ENCODE peak calls at places on chromosomes 13 and 19, in eight cellular contexts. One of them, this sample, is unnamed.

GRCh38 chr13:46866150-46866549 is 30.7 kb downstream of the HTR2A start:
- DNase-seq in choroid plexus epithelial cell: peak; percentile 87
- DNase-seq in CD8-positive, alpha-beta memory T cell: no peak
- DNase-seq in stomach: no peak
- DNase-seq in ovary: no peak
- DNase-seq in tibial nerve: no peak
- DNase-seq in right cardiac atrium: peak; percentile 67
- DNase-seq in CD8-positive, alpha-beta T cell: no peak
- DNase-seq in this sample: peak; percentile 73

GRCh38 chr19:3722443-3723109 is 14.4 kb downstream of the TJP3 start:
- DNase-seq in choroid plexus epithelial cell: no peak
- DNase-seq in CD8-positive, alpha-beta memory T cell: no peak
- DNase-seq in stomach: peak; percentile 93
- DNase-seq in ovary: no peak
- DNase-seq in tibial nerve: no peak
- DNase-seq in right cardiac atrium: no peak
- DNase-seq in CD8-positive, alpha-beta T cell: no peak
- DNase-seq in this sample: no peak

GRCh38 chr19:32146664-32147063 is 198.7 kb upstream of the ZNF507 start:
- DNase-seq in choroid plexus epithelial cell: no peak
- DNase-seq in CD8-positive, alpha-beta memory T cell: no peak
- DNase-seq in stomach: no peak
- DNase-seq in ovary: no peak
- DNase-seq in tibial nerve: no peak
- DNase-seq in right cardiac atrium: no peak
- DNase-seq in CD8-positive, alpha-beta T cell: no peak
- DNase-seq in this sample: no peak

GRCh38 chr13:41137241-41137640 is 4.6 kb upstream of the KBTBD6 start:
- DNase-seq in choroid plexus epithelial cell: no peak
- DNase-seq in CD8-positive, alpha-beta memory T cell: no peak
- DNase-seq in stomach: no peak
- DNase-seq in ovary: no peak
- DNase-seq in tibial nerve: no peak
- DNase-seq in right cardiac atrium: no peak
- DNase-seq in CD8-positive, alpha-beta T cell: no peak
- DNase-seq in this sample: no peak

GRCh38 chr13:69243366-69243765 is 864.3 kb upstream of the ATXN8OS start:
- DNase-seq in choroid plexus epithelial cell: no peak
- DNase-seq in CD8-positive, alpha-beta memory T cell: no peak
- DNase-seq in stomach: no peak
- DNase-seq in ovary: no peak
- DNase-seq in tibial nerve: no peak
- DNase-seq in right cardiac atrium: no peak
- DNase-seq in CD8-positive, alpha-beta T cell: no peak
- DNase-seq in this sample: no peak

GRCh38 chr19:55210120-55210493 is 806 bp upstream of the PTPRH start:
- DNase-seq in choroid plexus epithelial cell: peak; percentile 92
- DNase-seq in CD8-positive, alpha-beta memory T cell: no peak
- DNase-seq in stomach: peak; percentile 48
- DNase-seq in ovary: no peak
- DNase-seq in tibial nerve: no peak
- DNase-seq in right cardiac atrium: no peak
- DNase-seq in CD8-positive, alpha-beta T cell: no peak
- DNase-seq in this sample: peak; percentile 90

GRCh38 chr13:23953860-23954512 is 56.7 kb upstream of the C1QTNF9B start:
- DNase-seq in choroid plexus epithelial cell: no peak
- DNase-seq in CD8-positive, alpha-beta memory T cell: no peak
- DNase-seq in stomach: no peak
- DNase-seq in ovary: no peak
- DNase-seq in tibial nerve: no peak
- DNase-seq in right cardiac atrium: no peak
- DNase-seq in CD8-positive, alpha-beta T cell: no peak
- DNase-seq in this sample: no peak

GRCh38 chr13:50762969-50763568 is 80.4 kb downstream of the DLEU7 start:
- DNase-seq in choroid plexus epithelial cell: no peak
- DNase-seq in CD8-positive, alpha-beta memory T cell: no peak
- DNase-seq in stomach: no peak
- DNase-seq in ovary: no peak
- DNase-seq in tibial nerve: no peak
- DNase-seq in right cardiac atrium: no peak
- DNase-seq in CD8-positive, alpha-beta T cell: no peak
- DNase-seq in this sample: no peak

GRCh38 chr13:82657471-82657870 is 1224.8 kb downstream of the SLITRK1 start:
- DNase-seq in choroid plexus epithelial cell: no peak
- DNase-seq in CD8-positive, alpha-beta memory T cell: no peak
- DNase-seq in stomach: no peak
- DNase-seq in ovary: no peak
- DNase-seq in tibial nerve: no peak
- DNase-seq in right cardiac atrium: no peak
- DNase-seq in CD8-positive, alpha-beta T cell: no peak
- DNase-seq in this sample: no peak

GRCh38 chr13:106753241-106753640 is 185.3 kb upstream of the ARGLU1 start:
- DNase-seq in choroid plexus epithelial cell: no peak
- DNase-seq in CD8-positive, alpha-beta memory T cell: no peak
- DNase-seq in stomach: no peak
- DNase-seq in ovary: no peak
- DNase-seq in tibial nerve: no peak
- DNase-seq in right cardiac atrium: peak; percentile 70
- DNase-seq in CD8-positive, alpha-beta T cell: no peak
- DNase-seq in this sample: no peak

GRCh38 chr19:37931941-37932655 is 25.1 kb downstream of the SIPA1L3 start:
- DNase-seq in choroid plexus epithelial cell: peak; percentile 67
- DNase-seq in CD8-positive, alpha-beta memory T cell: no peak
- DNase-seq in stomach: peak; percentile 94
- DNase-seq in ovary: peak; percentile 27
- DNase-seq in tibial nerve: no peak
- DNase-seq in right cardiac atrium: peak; percentile 79
- DNase-seq in CD8-positive, alpha-beta T cell: no peak
- DNase-seq in this sample: peak; percentile 65

GRCh38 chr13:25501231-25501630 is 129.5 kb downstream of the ATP8A2 start:
- DNase-seq in choroid plexus epithelial cell: no peak
- DNase-seq in CD8-positive, alpha-beta memory T cell: no peak
- DNase-seq in stomach: no peak
- DNase-seq in ovary: no peak
- DNase-seq in tibial nerve: no peak
- DNase-seq in right cardiac atrium: no peak
- DNase-seq in CD8-positive, alpha-beta T cell: no peak
- DNase-seq in this sample: no peak

GRCh38 chr13:99800951-99801350 is 170.6 kb downstream of the ZIC5 start:
- DNase-seq in choroid plexus epithelial cell: no peak
- DNase-seq in CD8-positive, alpha-beta memory T cell: no peak
- DNase-seq in stomach: no peak
- DNase-seq in ovary: no peak
- DNase-seq in tibial nerve: no peak
- DNase-seq in right cardiac atrium: no peak
- DNase-seq in CD8-positive, alpha-beta T cell: no peak
- DNase-seq in this sample: no peak

GRCh38 chr19:4075373-4075772 is 8.7 kb upstream of the ZBTB7A start:
- DNase-seq in choroid plexus epithelial cell: peak; percentile 44
- DNase-seq in CD8-positive, alpha-beta memory T cell: no peak
- DNase-seq in stomach: no peak
- DNase-seq in ovary: no peak
- DNase-seq in tibial nerve: no peak
- DNase-seq in right cardiac atrium: no peak
- DNase-seq in CD8-positive, alpha-beta T cell: no peak
- DNase-seq in this sample: no peak

GRCh38 chr13:74173822-74174221 is 39.6 kb upstream of the KLF12 start:
- DNase-seq in choroid plexus epithelial cell: no peak
- DNase-seq in CD8-positive, alpha-beta memory T cell: no peak
- DNase-seq in stomach: no peak
- DNase-seq in ovary: no peak
- DNase-seq in tibial nerve: no peak
- DNase-seq in right cardiac atrium: no peak
- DNase-seq in CD8-positive, alpha-beta T cell: no peak
- DNase-seq in this sample: no peak

DNA sequence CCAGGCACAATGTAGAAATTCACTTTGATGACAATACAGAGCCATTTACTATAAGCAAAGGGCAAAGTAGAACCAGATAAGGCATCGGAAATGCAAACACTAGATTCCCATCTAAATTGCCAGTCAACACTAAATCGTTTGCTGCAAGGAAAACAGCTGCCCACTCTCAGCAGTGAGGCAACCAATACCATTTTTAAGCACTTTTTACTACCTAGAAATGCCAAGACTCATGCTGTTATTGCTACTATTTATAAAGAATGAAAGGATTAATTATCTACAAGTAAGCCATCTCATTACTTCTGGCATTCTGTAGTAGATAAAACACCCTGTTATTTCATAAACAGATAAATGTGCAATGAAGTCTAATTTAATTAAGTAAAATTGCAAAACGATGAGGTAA is 422.0 kb downstream of the FGF14 start:
- DNase-seq in choroid plexus epithelial cell: no peak
- DNase-seq in CD8-positive, alpha-beta memory T cell: no peak
- DNase-seq in stomach: no peak
- DNase-seq in ovary: no peak
- DNase-seq in tibial nerve: no peak
- DNase-seq in right cardiac atrium: no peak
- DNase-seq in CD8-positive, alpha-beta T cell: no peak
- DNase-seq in this sample: no peak
- H3K4me3 ChIP-seq in choroid plexus epithelial cell: no peak overlapping the region
- H3K4me3 ChIP-seq in CD8-positive, alpha-beta memory T cell: no peak overlapping the region
- H3K4me3 ChIP-seq in stomach: no peak overlapping the region
- H3K4me3 ChIP-seq in ovary: no peak overlapping the region
- H3K4me3 ChIP-seq in tibial nerve: no peak overlapping the region
- H3K4me3 ChIP-seq in right cardiac atrium: no peak overlapping the region
- H3K4me3 ChIP-seq in CD8-positive, alpha-beta T cell: no peak overlapping the region
- H3K4me3 ChIP-seq in this sample: no peak overlapping the region

DNA sequence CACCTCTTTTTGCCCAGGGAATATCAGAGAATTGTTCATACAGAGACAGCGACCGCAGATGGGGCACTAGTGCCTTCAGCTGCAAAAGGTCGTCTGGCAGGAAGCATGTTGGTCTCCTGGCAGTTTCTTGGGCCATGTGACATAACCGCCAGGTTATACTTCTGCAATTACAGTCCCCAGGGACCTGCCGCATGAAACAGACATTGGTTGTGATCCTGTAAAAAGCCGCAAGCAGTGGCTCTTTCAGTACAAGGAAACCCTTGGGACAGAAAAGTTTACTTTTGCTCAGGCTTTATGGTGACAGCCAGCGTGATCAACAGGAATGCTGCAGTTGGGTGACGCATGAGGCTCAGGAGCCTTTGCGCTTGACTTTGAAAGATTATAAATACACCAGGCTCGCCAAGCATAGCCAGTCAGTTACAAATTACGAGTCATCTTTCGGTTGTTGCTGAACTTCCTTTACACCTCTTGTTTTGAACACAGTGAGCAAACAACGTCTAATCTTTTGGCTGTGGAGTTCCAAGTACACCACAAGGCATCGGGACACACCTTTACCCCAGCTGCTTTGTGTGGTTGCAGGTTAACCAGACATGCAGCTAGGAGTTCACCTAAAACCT is 50.5 kb upstream of the UBE2L5 start:
- DNase-seq in choroid plexus epithelial cell: peak; percentile 48
- DNase-seq in CD8-positive, alpha-beta memory T cell: peak; percentile 84
- DNase-seq in stomach: peak; percentile 71
- DNase-seq in ovary: no peak
- DNase-seq in tibial nerve: no peak
- DNase-seq in right cardiac atrium: no peak
- DNase-seq in CD8-positive, alpha-beta T cell: peak; percentile 65
- DNase-seq in this sample: peak; percentile 42
- H3K4me3 ChIP-seq in choroid plexus epithelial cell: no peak overlapping the region
- H3K4me3 ChIP-seq in CD8-positive, alpha-beta memory T cell: peak overlapping the region; percentile 19
- H3K4me3 ChIP-seq in stomach: no peak overlapping the region
- H3K4me3 ChIP-seq in ovary: no peak overlapping the region
- H3K4me3 ChIP-seq in tibial nerve: no peak overlapping the region
- H3K4me3 ChIP-seq in right cardiac atrium: no peak overlapping the region
- H3K4me3 ChIP-seq in CD8-positive, alpha-beta T cell: peak overlapping the region; percentile 2
- H3K4me3 ChIP-seq in this sample: no peak overlapping the region

GRCh38 chr13:113500530-113501265 is 10.2 kb upstream of the DCUN1D2 start:
- DNase-seq in choroid plexus epithelial cell: no peak
- DNase-seq in CD8-positive, alpha-beta memory T cell: no peak
- DNase-seq in stomach: no peak
- DNase-seq in ovary: no peak
- DNase-seq in tibial nerve: no peak
- DNase-seq in right cardiac atrium: no peak
- DNase-seq in CD8-positive, alpha-beta T cell: no peak
- DNase-seq in this sample: no peak

GRCh38 chr13:113506871-113507388 is 16.4 kb upstream of the DCUN1D2 start:
- DNase-seq in choroid plexus epithelial cell: no peak
- DNase-seq in CD8-positive, alpha-beta memory T cell: no peak
- DNase-seq in stomach: no peak
- DNase-seq in ovary: no peak
- DNase-seq in tibial nerve: no peak
- DNase-seq in right cardiac atrium: peak; percentile 54
- DNase-seq in CD8-positive, alpha-beta T cell: no peak
- DNase-seq in this sample: no peak

GRCh38 chr13:113506025-113506685 is 15.6 kb upstream of the DCUN1D2 start:
- DNase-seq in choroid plexus epithelial cell: peak; percentile 58
- DNase-seq in CD8-positive, alpha-beta memory T cell: no peak
- DNase-seq in stomach: no peak
- DNase-seq in ovary: no peak
- DNase-seq in tibial nerve: no peak
- DNase-seq in right cardiac atrium: peak; percentile 70
- DNase-seq in CD8-positive, alpha-beta T cell: no peak
- DNase-seq in this sample: no peak

GRCh38 chr13:113499936-113500335 is 9.4 kb upstream of the DCUN1D2 start:
- DNase-seq in choroid plexus epithelial cell: peak; percentile 50
- DNase-seq in CD8-positive, alpha-beta memory T cell: no peak
- DNase-seq in stomach: no peak
- DNase-seq in ovary: no peak
- DNase-seq in tibial nerve: no peak
- DNase-seq in right cardiac atrium: no peak
- DNase-seq in CD8-positive, alpha-beta T cell: no peak
- DNase-seq in this sample: peak; percentile 28

DNA sequence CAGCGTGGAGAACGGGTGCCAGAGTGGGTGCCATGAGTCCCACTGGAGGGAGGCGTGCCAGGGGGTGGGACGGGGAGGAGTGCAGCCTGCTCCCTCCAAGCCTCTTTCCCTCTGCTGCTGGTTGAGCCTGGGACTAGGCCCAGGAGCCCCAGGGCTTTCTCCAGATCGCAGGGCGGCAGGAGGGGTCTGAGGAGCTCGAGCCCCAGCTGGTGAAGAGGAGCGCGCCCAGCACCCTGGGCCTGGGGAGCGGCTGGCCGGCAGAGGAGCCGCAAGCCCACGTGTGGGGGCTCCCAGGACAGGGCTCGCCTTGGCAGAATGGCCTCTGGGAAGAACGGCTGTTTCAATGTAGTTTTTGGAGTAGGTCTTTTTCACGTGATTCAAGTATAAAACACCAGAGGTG is 12.2 kb upstream of the DCUN1D2 start:
- DNase-seq in choroid plexus epithelial cell: no peak
- DNase-seq in CD8-positive, alpha-beta memory T cell: no peak
- DNase-seq in stomach: no peak
- DNase-seq in ovary: no peak
- DNase-seq in tibial nerve: no peak
- DNase-seq in right cardiac atrium: no peak
- DNase-seq in CD8-positive, alpha-beta T cell: no peak
- DNase-seq in this sample: no peak
- H3K4me3 ChIP-seq in choroid plexus epithelial cell: no peak overlapping the region
- H3K4me3 ChIP-seq in CD8-positive, alpha-beta memory T cell: no peak overlapping the region
- H3K4me3 ChIP-seq in stomach: no peak overlapping the region
- H3K4me3 ChIP-seq in ovary: no peak overlapping the region
- H3K4me3 ChIP-seq in tibial nerve: no peak overlapping the region
- H3K4me3 ChIP-seq in right cardiac atrium: no peak overlapping the region
- H3K4me3 ChIP-seq in CD8-positive, alpha-beta T cell: no peak overlapping the region
- H3K4me3 ChIP-seq in this sample: no peak overlapping the region

DNA sequence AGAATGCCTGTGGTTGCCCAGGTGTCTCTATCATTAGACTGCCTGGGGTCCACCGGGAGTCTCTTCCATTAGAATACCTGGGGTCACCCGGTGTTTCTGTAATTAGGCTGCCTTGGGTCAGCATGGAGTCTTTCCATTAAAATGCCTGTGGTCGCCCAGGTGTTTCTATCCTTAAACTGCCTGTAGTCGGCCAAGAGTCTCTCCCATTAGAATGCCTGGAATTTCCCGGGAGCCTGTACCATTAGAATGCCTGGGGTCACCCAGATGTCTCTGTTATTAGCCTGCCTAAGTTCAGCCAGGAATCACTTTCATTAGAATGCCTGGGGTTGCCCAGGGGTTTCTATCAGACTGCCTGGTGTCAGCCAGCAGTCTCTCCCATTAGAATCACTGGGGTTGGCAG is 1492.8 kb downstream of the UQCRFS1 start:
- DNase-seq in choroid plexus epithelial cell: no peak
- DNase-seq in CD8-positive, alpha-beta memory T cell: no peak
- DNase-seq in stomach: no peak
- DNase-seq in ovary: no peak
- DNase-seq in tibial nerve: no peak
- DNase-seq in right cardiac atrium: no peak
- DNase-seq in CD8-positive, alpha-beta T cell: no peak
- DNase-seq in this sample: no peak
- H3K4me3 ChIP-seq in choroid plexus epithelial cell: no peak overlapping the region
- H3K4me3 ChIP-seq in CD8-positive, alpha-beta memory T cell: no peak overlapping the region
- H3K4me3 ChIP-seq in stomach: no peak overlapping the region
- H3K4me3 ChIP-seq in ovary: no peak overlapping the region
- H3K4me3 ChIP-seq in tibial nerve: no peak overlapping the region
- H3K4me3 ChIP-seq in right cardiac atrium: no peak overlapping the region
- H3K4me3 ChIP-seq in CD8-positive, alpha-beta T cell: no peak overlapping the region
- H3K4me3 ChIP-seq in this sample: no peak overlapping the region